ENCODE peak calls at places on chromosomes 6 and 20, in four cellular contexts. E, I, T and S are unnamed samples.

GRCh38 chr6:30679765-30680535 is 6.5 kb downstream of the PPP1R18 start:
- DNase-seq in E (no peak), I (no peak), T (no peak), S (no peak)

GRCh38 chr6:169978615-169979161 is 227.3 kb downstream of the ERMARD start:
- DNase-seq in E (peak; percentile 6), I (no peak), T (no peak), S (no peak)

GRCh38 chr6:29815118-29815750 is 12.4 kb upstream of the HLA-G start:
- DNase-seq in E (no peak), I (no peak), T (no peak), S (no peak)

GRCh38 chr20:17571153-17571527 is 1.3 kb downstream of the DSTN start:
- DNase-seq in E (no peak), I (no peak), T (no peak), S (no peak)

GRCh38 chr6:19086480-19086879 is 699.3 kb downstream of the RNF144B start:
- DNase-seq in E (no peak), I (no peak), T (no peak), S (no peak)

GRCh38 chr6:89596056-89596455 is 42.5 kb downstream of the LYRM2 start:
- DNase-seq in E (no peak), I (no peak), T (no peak), S (no peak)

GRCh38 chr20:25418779-25419178 is 11.3 kb downstream of the GINS1 start:
- DNase-seq in E (no peak), I (no peak), T (no peak), S (no peak)

GRCh38 chr20:50274570-50275430 is 84.2 kb downstream of the CEBPB start:
- DNase-seq in E (peak; percentile 65), I (no peak), T (peak; percentile 74), S (no peak)

GRCh38 chr6:33620584-33621395 is at the start of gene ITPR3:
- DNase-seq in E (no peak), I (peak; percentile 55), T (peak; percentile 46), S (peak; percentile 37)

GRCh38 chr6:43736211-43736786 is 33.7 kb upstream of the VEGFA start:
- DNase-seq in E (no peak), I (no peak), T (no peak), S (no peak)

GRCh38 chr20:8066662-8067061 is 47.1 kb upstream of the TMX4 start:
- DNase-seq in E (no peak), I (no peak), T (no peak), S (no peak)

GRCh38 chr6:140979642-140980091 is 1153.1 kb upstream of the GJE1 start:
- DNase-seq in E (peak; percentile 9), I (no peak), T (no peak), S (peak; percentile 74)

GRCh38 chr20:53072923-53073579 is 100.9 kb downstream of the TSHZ2 start:
- DNase-seq in E (no peak), I (no peak), T (no peak), S (no peak)